ENCODE peak calls at places on chromosome 1, in seven cellular contexts. B is AG09319; W is mucosa of gallbladder; H is NCI-H345; M is anterior cingulate cortex; Y is T-helper 17 cell; I is activated T-cell treated with anti-CD3 and anti-CD28 coated beads, Interleukin-2, amount 50 U/mL, for 24 hours. Z is an unnamed sample.

GRCh38 chr1:209822706-209823105 is 5.1 kb upstream of the UTP25 start:
- DNase-seq in B (no peak), W (no peak), H (no peak), I (no peak), M (no peak), Y (no peak), Z (no peak)

GRCh38 chr1:173042806-173043205 is 7.9 kb downstream of the TNFSF18 start:
- DNase-seq in I (no peak), W (no peak), M (no peak), H (no peak), Y (no peak), B (no peak), Z (no peak)

GRCh38 chr1:75908717-75909152 is 23.5 kb downstream of the ASB17 start:
- DNase-seq in H (peak; percentile 44), Y (no peak), B (peak; percentile 28), W (no peak), M (no peak), I (no peak), Z (peak; percentile 45)

GRCh38 chr1:3306583-3307285 is 147.7 kb upstream of the ARHGEF16 start:
- DNase-seq in W (no peak), M (no peak), H (no peak), I (no peak), B (no peak), Y (no peak), Z (no peak)

GRCh38 chr1:201108614-201109013 is 3.6 kb downstream of the CACNA1S start:
- DNase-seq in H (peak; percentile 95), B (no peak), Y (no peak), W (no peak), M (peak; percentile 33), I (no peak), Z (no peak)

GRCh38 chr1:6415979-6416656 is 3.6 kb downstream of the HES2 start:
- DNase-seq in B (no peak), M (no peak), H (no peak), Y (no peak), W (no peak), I (no peak), Z (no peak)

GRCh38 chr1:15066191-15066590 is 87.4 kb upstream of the TMEM51 start:
- DNase-seq in H (no peak), I (no peak), B (no peak), M (no peak), W (no peak), Y (no peak), Z (no peak)

GRCh38 chr1:229094476-229095311 is 176.2 kb upstream of the RAB4A start:
- DNase-seq in H (no peak), Y (no peak), I (no peak), B (no peak), M (no peak), W (no peak), Z (no peak)